ENCODE peak calls at places on chromosomes 3 and 15, in five cellular contexts. G is colonic mucosa, B is NCI-H82, S is fibroblast of the conjunctiva, R is astrocyte of the spinal cord. L is an unnamed sample.
A peak's percentile ranks its signal among the peaks of the same experiment; 100 is the strongest.

GRCh38 chr3:25663324-25664065 is 1.2 kb downstream of the TOP2B start:
- DNase-seq in G (peak; percentile 49), S (no peak), R (peak; percentile 44), B (peak; percentile 51), L (peak; percentile 67)

GRCh38 chr15:87528873-87529272 is 727.7 kb downstream of the NTRK3 start:
- DNase-seq in G (no peak), R (peak; percentile 40), S (no peak), B (no peak), L (no peak)

GRCh38 chr15:66253643-66254363 is at the start of gene MEGF11:
- DNase-seq in G (peak; percentile 24), S (no peak), R (peak; percentile 30), B (peak; percentile 54), L (peak; percentile 92)

GRCh38 chr3:195906865-195907729 is 1.3 kb downstream of the TNK2 start:
- DNase-seq in R (no peak), G (peak; percentile 54), B (peak; percentile 73), S (no peak), L (peak; percentile 76)

GRCh38 chr3:38564631-38565338 is 68.6 kb downstream of the EXOG start:
- DNase-seq in R (no peak), B (no peak), S (no peak), G (no peak), L (no peak)

GRCh38 chr15:45199136-45199810 is 11.5 kb upstream of the SHF start:
- DNase-seq in G (peak; percentile 68), R (peak; percentile 41), B (peak; percentile 62), S (no peak), L (peak; percentile 79)

GRCh38 chr3:15426579-15427118 is 695 bp downstream of the METTL6 start:
- DNase-seq in G (no peak), S (no peak), R (no peak), B (no peak), L (no peak)

GRCh38 chr3:50008931-50009330 is 69.0 kb downstream of the RBM6 start:
- DNase-seq in B (no peak), R (peak; percentile 22), G (no peak), S (no peak), L (no peak)

GRCh38 chr3:72100062-72100511 is 315.1 kb upstream of the PROK2 start:
- DNase-seq in R (no peak), B (peak; percentile 88), G (no peak), S (no peak), L (peak; percentile 71)

GRCh38 chr3:127820871-127821853 is 1.2 kb downstream of the MGLL start:
- DNase-seq in R (peak; percentile 23), G (peak; percentile 83), B (no peak), S (no peak), L (peak; percentile 52)